ENCODE peak calls at places on chromosome 4, in seven cellular contexts. K is IMR-90, X is mesendoderm, N is H9, Q is mesenchymal stem cell, Z is H1, B is trophoblast cell. R is an unnamed sample.

GRCh38 chr4:20264688-20265087 is 13.0 kb downstream of the SLIT2 start:
- DNase-seq in X (peak; percentile 18), Z (no peak), N (no peak), Q (no peak), B (peak; percentile 93), K (no peak), R (no peak)

GRCh38 chr4:70183168-70183939 is 12.2 kb upstream of the ODAM start:
- DNase-seq in X (peak; percentile 80), Z (peak; percentile 9), N (peak; percentile 42), Q (peak; percentile 54), K (peak; percentile 48), B (peak; percentile 61), R (peak; percentile 63)

GRCh38 chr4:37822220-37822619 is 4.3 kb upstream of the PGM2 start:
- DNase-seq in N (no peak), X (no peak), Q (no peak), K (no peak), Z (no peak), B (no peak), R (no peak)

GRCh38 chr4:14218641-14219040 is 591.1 kb upstream of the BOD1L1 start:
- DNase-seq in N (no peak), K (no peak), Q (no peak), B (no peak), X (no peak), Z (no peak), R (no peak)

GRCh38 chr4:156472624-156473023 is 499.0 kb downstream of the PDGFC start:
- DNase-seq in B (no peak), X (no peak), K (no peak), Z (no peak), N (no peak), Q (no peak), R (no peak)

GRCh38 chr4:134174271-134174670 is 27.3 kb downstream of the PABPC4L start:
- DNase-seq in Q (no peak), X (no peak), Z (no peak), K (no peak), N (no peak), B (peak; percentile 1), R (no peak)

GRCh38 chr4:14348506-14348905 is 653.8 kb upstream of the CPEB2 start:
- DNase-seq in N (no peak), Z (no peak), Q (no peak), B (no peak), X (no peak), K (peak; percentile 4), R (no peak)

GRCh38 chr4:129808242-129808641 is 712.3 kb downstream of the C4orf33 start:
- DNase-seq in Q (no peak), K (no peak), B (no peak), N (no peak), Z (no peak), X (no peak), R (no peak)

GRCh38 chr4:140089216-140089615 is 64.8 kb downstream of the MAML3 start:
- DNase-seq in N (no peak), K (no peak), Q (no peak), X (no peak), Z (no peak), B (peak; percentile 81), R (no peak)

GRCh38 chr4:76607846-76608245 is 172.8 kb downstream of the SHROOM3 start:
- DNase-seq in Z (no peak), N (no peak), K (no peak), Q (no peak), B (no peak), X (no peak), R (no peak)
- H2BK120ac ChIP-seq in Z (peak overlapping the region; percentile 85), N (no peak overlapping the region), K (peak overlapping the region; percentile 85), Q (no peak overlapping the region), B (no peak overlapping the region), X (no peak overlapping the region), R (no peak overlapping the region)

GRCh38 chr4:75016472-75016871 is 83.6 kb downstream of the PARM1 start:
- DNase-seq in N (no peak), K (no peak), X (no peak), B (peak; percentile 28), Z (no peak), Q (no peak), R (no peak)

GRCh38 chr4:75018811-75019210 is 85.9 kb downstream of the PARM1 start:
- DNase-seq in Z (no peak), N (no peak), K (no peak), B (no peak), X (no peak), Q (no peak), R (no peak)

GRCh38 chr4:75011131-75011795 is 78.3 kb downstream of the PARM1 start:
- DNase-seq in K (no peak), Z (no peak), B (no peak), X (no peak), Q (no peak), N (no peak), R (no peak)

GRCh38 chr4:75015627-75016026 is 82.7 kb downstream of the PARM1 start:
- DNase-seq in N (no peak), K (no peak), Q (no peak), B (no peak), Z (no peak), X (no peak), R (no peak)
- H2BK120ac ChIP-seq in N (no peak overlapping the region), K (no peak overlapping the region), Q (no peak overlapping the region), B (no peak overlapping the region), Z (no peak overlapping the region), X (no peak overlapping the region), R (no peak overlapping the region)

GRCh38 chr4:74376888-74377483 is 12.0 kb downstream of the EREG start:
- DNase-seq in Q (peak; percentile 79), N (no peak), X (peak; percentile 61), B (peak; percentile 66), K (peak; percentile 77), Z (no peak), R (no peak)

GRCh38 chr4:74375824-74376426 is 11.0 kb downstream of the EREG start:
- DNase-seq in Z (no peak), N (no peak), B (no peak), Q (no peak), K (no peak), X (no peak), R (no peak)

GRCh38 chr4:74379912-74380311 is 15.0 kb downstream of the EREG start:
- DNase-seq in B (no peak), X (no peak), N (no peak), Z (no peak), Q (no peak), K (no peak), R (no peak)

GRCh38 chr4:74377714-74378113 is 12.8 kb downstream of the EREG start:
- DNase-seq in K (no peak), X (peak; percentile 35), Q (no peak), Z (no peak), B (no peak), N (no peak), R (no peak)

GRCh38 chr4:74378573-74378972 is 13.6 kb downstream of the EREG start:
- DNase-seq in N (no peak), X (no peak), Z (no peak), Q (no peak), B (no peak), K (peak; percentile 35), R (no peak)
- H2BK120ac ChIP-seq in N (no peak overlapping the region), X (no peak overlapping the region), Z (no peak overlapping the region), Q (no peak overlapping the region), B (no peak overlapping the region), K (no peak overlapping the region), R (no peak overlapping the region)

GRCh38 chr4:147829401-147830101 is 97.7 kb downstream of the ARHGAP10 start:
- DNase-seq in K (peak; percentile 59), Q (peak; percentile 70), N (no peak), B (no peak), Z (no peak), X (no peak), R (no peak)
- H2BK120ac ChIP-seq in K (peak overlapping the region; percentile 70), Q (peak overlapping the region; percentile 84), N (no peak overlapping the region), B (peak overlapping the region; percentile 48), Z (no peak overlapping the region), X (no peak overlapping the region), R (no peak overlapping the region)

GRCh38 chr4:31220921-31221320 is 500.8 kb downstream of the PCDH7 start:
- DNase-seq in Z (no peak), X (no peak), Q (no peak), K (no peak), B (no peak), N (no peak), R (no peak)
- H2BK120ac ChIP-seq in Z (no peak overlapping the region), X (no peak overlapping the region), Q (no peak overlapping the region), K (no peak overlapping the region), B (no peak overlapping the region), N (no peak overlapping the region), R (no peak overlapping the region)

GRCh38 chr4:137533855-137534254 is 1.6 kb upstream of the PCDH18 start:
- DNase-seq in N (no peak), B (no peak), X (no peak), K (no peak), Z (no peak), Q (no peak), R (no peak)

GRCh38 chr4:137536789-137537561 is 4.7 kb upstream of the PCDH18 start:
- DNase-seq in Q (no peak), N (no peak), B (no peak), K (no peak), X (peak; percentile 70), Z (peak; percentile 44), R (no peak)

GRCh38 chr4:137532869-137533236 is 559 bp upstream of the PCDH18 start:
- DNase-seq in Q (peak; percentile 64), N (no peak), B (no peak), Z (no peak), K (no peak), X (no peak), R (no peak)

GRCh38 chr4:137534516-137534915 is 2.2 kb upstream of the PCDH18 start:
- DNase-seq in B (no peak), N (no peak), Q (no peak), Z (no peak), X (no peak), K (no peak), R (no peak)

DNA sequence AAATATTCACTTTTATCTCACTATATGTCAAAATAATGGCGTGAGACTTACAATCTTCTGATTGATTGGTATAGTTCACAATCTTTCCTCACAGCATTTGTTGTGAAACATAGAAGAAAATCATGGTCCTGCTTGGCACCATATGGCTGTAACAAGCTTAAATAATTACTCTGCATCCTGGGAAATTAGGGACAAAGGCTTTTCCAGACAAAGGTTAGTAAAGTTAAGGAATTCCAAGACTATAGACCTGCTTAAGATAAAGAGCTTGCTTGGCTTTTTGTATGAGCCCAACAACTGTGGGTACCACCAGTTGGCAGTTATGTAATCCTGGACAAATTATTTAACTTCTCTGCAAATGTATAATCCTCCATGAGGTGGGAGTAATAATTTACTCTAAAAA is 3.4 kb upstream of the PCDH18 start:
- DNase-seq in X (peak; percentile 63), Z (no peak), B (no peak), N (no peak), K (no peak), Q (no peak), R (no peak)
- H2BK120ac ChIP-seq in X (no peak overlapping the region), Z (peak overlapping the region; percentile 47), B (no peak overlapping the region), N (no peak overlapping the region), K (no peak overlapping the region), Q (no peak overlapping the region), R (no peak overlapping the region)

GRCh38 chr4:116217781-116218180 is 867.6 kb downstream of the TRAM1L1 start:
- DNase-seq in Q (no peak), B (no peak), Z (no peak), K (no peak), N (no peak), X (no peak), R (no peak)

DNA sequence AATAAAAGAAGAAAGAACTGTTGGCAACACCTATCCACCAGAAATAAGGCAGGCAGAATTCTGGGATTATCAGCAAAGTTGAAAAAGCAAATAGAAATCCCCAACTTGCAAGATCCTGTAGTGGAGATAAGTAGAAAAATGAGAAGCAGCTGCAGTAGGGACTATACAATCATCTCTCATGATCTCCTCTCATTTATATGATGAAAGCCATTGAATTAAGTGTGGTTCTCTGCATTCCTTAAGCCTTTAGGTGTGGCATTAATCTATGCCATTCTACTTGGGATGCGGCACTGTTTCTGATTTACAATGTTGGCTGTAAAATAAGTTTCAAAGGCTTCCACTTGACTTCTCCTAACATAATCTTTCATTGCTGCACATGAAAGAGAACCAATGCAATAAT is 869.8 kb downstream of the TRAM1L1 start:
- DNase-seq in K (no peak), N (no peak), X (no peak), Q (no peak), Z (no peak), B (no peak), R (no peak)
- H2BK120ac ChIP-seq in K (no peak overlapping the region), N (no peak overlapping the region), X (no peak overlapping the region), Q (no peak overlapping the region), Z (no peak overlapping the region), B (no peak overlapping the region), R (no peak overlapping the region)